ENCODE peak calls at places on chromosomes 2 and 18, in nine cellular contexts. G is fibroblast of the aortic adventitia, T is A549, S is omental fat pad, I is astrocyte of the cerebellum, N is GM13977, U is endothelial cell, L is foreskin fibroblast, V is cardiac fibroblast. Y is an unnamed sample.

GRCh38 chr2:56108806-56109205 is 75.0 kb upstream of the CCDC85A start:
- DNase-seq in N (no peak), S (no peak), T (no peak), V (no peak), G (no peak), U (no peak), I (no peak), L (no peak), Y (no peak)

GRCh38 chr2:23624378-23624777 is 239.4 kb downstream of the KLHL29 start:
- DNase-seq in G (no peak), I (no peak), T (peak), V (peak), U (no peak), N (peak), L (peak), S (no peak), Y (no peak)

GRCh38 chr2:181264016-181264415 is 193.2 kb upstream of the ITGA4 start:
- DNase-seq in T (no peak), V (no peak), N (no peak), L (peak), U (no peak), I (no peak), G (no peak), S (no peak), Y (no peak)

GRCh38 chr2:43438342-43438741 is 157.5 kb downstream of the THADA start:
- DNase-seq in L (no peak), V (no peak), T (peak), U (no peak), G (no peak), I (no peak), S (no peak), N (no peak), Y (no peak)

GRCh38 chr18:79607361-79607930 is 72.2 kb upstream of the CTDP1 start:
- DNase-seq in L (no peak), G (no peak), S (no peak), U (no peak), V (no peak), T (no peak), I (no peak), N (no peak), Y (no peak)

GRCh38 chr2:20061476-20061875 is 10.0 kb upstream of the LAPTM4A start:
- DNase-seq in U (no peak), G (peak), I (peak), N (no peak), L (peak), S (no peak), T (no peak), V (peak), Y (no peak)

GRCh38 chr18:77106331-77106730 is 26.3 kb downstream of the MBP start:
- DNase-seq in S (no peak), N (no peak), G (no peak), I (no peak), L (no peak), V (no peak), U (no peak), T (no peak), Y (peak)

GRCh38 chr18:58101291-58101706 is 57.3 kb downstream of the NEDD4L start:
- DNase-seq in G (no peak), V (no peak), I (no peak), T (no peak), S (no peak), N (no peak), L (no peak), U (no peak), Y (no peak)

GRCh38 chr2:134648547-134648946 is 70.3 kb downstream of the TMEM163 start:
- DNase-seq in T (no peak), L (no peak), V (no peak), U (no peak), N (no peak), G (no peak), I (no peak), S (no peak), Y (no peak)

GRCh38 chr2:195410272-195410671 is 246.8 kb upstream of the SLC39A10 start:
- DNase-seq in S (no peak), L (no peak), N (peak), V (no peak), T (no peak), I (no peak), G (no peak), U (no peak), Y (no peak)

GRCh38 chr18:24764766-24765165 is 304.3 kb downstream of the HRH4 start:
- DNase-seq in T (no peak), V (no peak), I (no peak), G (peak), N (no peak), U (no peak), S (no peak), L (no peak), Y (no peak)
- TF ChIP-seq CTCF in T (no peak), V (no peak), I (no peak), G (no peak), N (no peak), U (no peak), S (no peak), L (no peak), Y (no peak)

DNA sequence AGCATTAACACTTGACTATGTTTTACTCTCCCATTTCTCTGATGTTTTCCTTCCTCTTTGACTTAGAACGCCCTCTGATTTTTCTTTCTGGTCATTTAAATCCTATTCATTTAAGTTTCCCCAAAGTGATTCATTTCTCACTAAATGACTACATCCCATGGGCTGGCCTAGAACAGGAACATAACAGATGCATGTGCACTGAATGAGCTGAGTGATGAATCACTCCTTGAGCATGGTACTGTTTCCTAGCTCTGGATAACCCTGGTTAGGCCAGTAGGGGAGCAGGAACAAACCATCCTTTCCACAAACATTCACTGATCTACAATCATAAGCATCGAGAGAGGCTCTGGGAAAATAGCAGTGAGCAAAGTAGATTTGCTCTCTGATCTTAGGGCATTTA is 221.9 kb upstream of the SETBP1 start:
- DNase-seq in I (peak), U (no peak), T (no peak), S (no peak), V (peak), N (no peak), L (peak), G (peak), Y (no peak)
- TF ChIP-seq CTCF in I (peak), U (no peak), T (no peak), S (no peak), V (peak), N (no peak), L (peak), G (peak), Y (no peak)

GRCh38 chr18:75681538-75682115 is 254.1 kb upstream of the SMIM21 start:
- DNase-seq in L (no peak), G (no peak), N (no peak), S (no peak), T (no peak), I (no peak), U (no peak), V (no peak), Y (no peak)

GRCh38 chr18:75683426-75683825 is 255.9 kb upstream of the SMIM21 start:
- DNase-seq in S (no peak), N (no peak), V (no peak), G (no peak), T (no peak), L (no peak), I (no peak), U (no peak), Y (no peak)

GRCh38 chr18:75679347-75679746 is 251.8 kb upstream of the SMIM21 start:
- DNase-seq in S (no peak), U (no peak), G (no peak), N (no peak), I (no peak), V (peak), T (no peak), L (no peak), Y (no peak)

DNA sequence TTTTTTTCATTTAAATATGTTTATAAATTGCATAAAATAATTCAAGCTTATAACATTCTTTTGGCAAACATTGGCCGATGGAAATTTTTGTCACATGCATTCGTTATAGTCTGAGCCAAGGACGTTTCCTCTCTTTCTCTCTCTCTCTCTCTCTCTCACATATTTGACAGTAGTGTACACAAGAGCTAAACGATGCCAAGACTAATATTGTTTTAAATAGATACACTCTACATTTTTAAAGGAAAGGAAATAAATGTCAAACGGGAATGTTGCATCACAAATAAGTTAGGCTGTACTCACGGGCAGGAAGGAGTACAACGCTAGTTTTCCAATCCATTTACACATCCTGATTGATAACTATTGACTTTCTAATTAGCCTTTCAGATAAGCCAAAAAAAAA is 251.2 kb upstream of the SMIM21 start:
- DNase-seq in V (peak), N (no peak), U (no peak), S (no peak), L (no peak), G (peak), T (no peak), I (no peak), Y (no peak)
- TF ChIP-seq CTCF in V (no peak), N (no peak), U (no peak), S (no peak), L (no peak), G (no peak), T (no peak), I (no peak), Y (no peak)

GRCh38 chr18:47731276-47731675 is 199.2 kb downstream of the SMAD2 start:
- DNase-seq in V (no peak), L (no peak), N (no peak), S (no peak), T (no peak), U (no peak), I (no peak), G (no peak), Y (no peak)

GRCh38 chr18:47735041-47735440 is 195.4 kb downstream of the SMAD2 start:
- DNase-seq in S (no peak), L (no peak), I (no peak), V (no peak), N (no peak), T (no peak), U (no peak), G (no peak), Y (no peak)

GRCh38 chr18:47725656-47726055 is 204.8 kb downstream of the SMAD2 start:
- DNase-seq in U (no peak), S (no peak), T (no peak), L (no peak), N (no peak), V (no peak), G (no peak), I (no peak), Y (no peak)

GRCh38 chr18:47729356-47729755 is 201.1 kb downstream of the SMAD2 start:
- DNase-seq in I (no peak), V (no peak), U (no peak), S (no peak), G (no peak), T (no peak), N (no peak), L (no peak), Y (no peak)

GRCh38 chr18:47730795-47731194 is 199.7 kb downstream of the SMAD2 start:
- DNase-seq in I (no peak), U (no peak), V (peak), L (no peak), T (no peak), S (no peak), G (no peak), N (no peak), Y (no peak)
- TF ChIP-seq CTCF in I (no peak), U (no peak), V (no peak), L (no peak), T (no peak), S (no peak), G (no peak), N (no peak), Y (no peak)

GRCh38 chr2:213234641-213235040 is 49.6 kb upstream of the SPAG16 start:
- DNase-seq in N (no peak), V (peak), S (no peak), I (no peak), U (peak), T (no peak), G (no peak), L (no peak), Y (no peak)
- TF ChIP-seq CTCF in N (no peak), V (no peak), S (no peak), I (no peak), U (no peak), T (no peak), G (no peak), L (no peak), Y (no peak)

GRCh38 chr2:162424816-162425215 is 80.9 kb downstream of the GCA start:
- DNase-seq in V (no peak), S (no peak), U (no peak), G (no peak), I (no peak), N (no peak), T (no peak), L (no peak), Y (no peak)

DNA sequence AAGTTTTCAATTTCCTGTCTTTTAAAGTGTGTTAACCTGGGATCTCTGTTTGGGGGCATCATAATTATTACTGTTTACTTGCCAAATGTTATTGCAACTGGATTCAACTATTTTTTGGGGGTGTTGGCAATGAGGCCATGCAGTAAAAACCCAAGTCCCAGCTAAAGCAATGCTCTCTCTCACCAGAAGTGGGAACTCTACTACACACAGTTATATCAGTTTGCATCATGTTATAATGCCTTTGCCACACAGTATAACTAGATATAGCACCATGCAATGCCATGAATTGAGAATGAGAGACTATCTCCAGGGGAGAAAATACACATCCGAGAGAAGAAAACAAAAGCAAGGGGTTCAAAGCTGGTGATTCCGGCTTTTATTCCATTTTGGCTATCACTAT is 79.0 kb downstream of the GCA start:
- DNase-seq in I (no peak), V (no peak), G (no peak), N (no peak), S (no peak), T (no peak), U (no peak), L (no peak), Y (no peak)
- TF ChIP-seq CTCF in I (no peak), V (no peak), G (no peak), N (no peak), S (no peak), T (no peak), U (no peak), L (no peak), Y (no peak)

GRCh38 chr2:22076512-22076911 is 952.7 kb downstream of the TDRD15 start:
- DNase-seq in U (no peak), T (no peak), S (no peak), V (no peak), I (no peak), N (no peak), G (no peak), L (no peak), Y (no peak)

GRCh38 chr2:22078701-22079100 is 954.9 kb downstream of the TDRD15 start:
- DNase-seq in I (no peak), N (no peak), G (no peak), S (no peak), L (no peak), V (no peak), U (no peak), T (no peak), Y (no peak)

DNA sequence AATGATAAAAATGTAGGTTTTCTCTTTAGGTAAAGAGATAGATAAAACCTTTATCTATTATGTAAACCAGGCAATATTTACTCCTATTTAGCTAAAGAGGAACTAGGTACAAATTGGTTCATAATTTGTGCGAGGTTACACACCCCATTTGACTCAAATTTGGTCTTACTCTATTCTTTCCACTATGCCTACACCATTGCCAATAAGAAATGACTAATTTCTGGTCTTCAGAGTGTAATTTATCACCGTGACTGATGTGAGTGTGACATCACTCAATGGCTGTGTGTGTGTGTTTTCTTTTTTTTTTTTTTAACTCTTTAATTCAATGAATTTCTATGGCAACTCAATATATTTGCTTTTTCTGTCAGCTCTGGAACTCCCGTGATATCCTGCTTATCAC is 955.8 kb downstream of the TDRD15 start:
- DNase-seq in U (no peak), G (no peak), I (no peak), V (no peak), T (no peak), N (no peak), S (no peak), L (no peak), Y (no peak)
- TF ChIP-seq CTCF in U (no peak), G (no peak), I (no peak), V (no peak), T (no peak), N (no peak), S (no peak), L (no peak), Y (no peak)

Y was measured in vagina.